ENCODE peak calls at places on chromosome 9, in four cellular contexts. T is NCI-H526, H is A172, L is NAMALWA. Y is an unnamed sample.

GRCh38 chr9:107223381-107223780 is 59.7 kb upstream of the RAD23B start:
- DNase-seq in L (no peak), T (no peak), H (no peak), Y (peak; percentile 6)

GRCh38 chr9:93431498-93432105 is 19.9 kb upstream of the FAM120A start:
- DNase-seq in H (no peak), T (no peak), L (no peak), Y (no peak)

GRCh38 chr9:98949565-98949964 is 5.9 kb downstream of the COL15A1 start:
- DNase-seq in L (no peak), T (no peak), H (no peak), Y (no peak)

GRCh38 chr9:130450344-130451003 is 5.7 kb downstream of the ASS1 start:
- DNase-seq in L (no peak), T (no peak), H (no peak), Y (no peak)

GRCh38 chr9:22111871-22112247 is 102.8 kb upstream of the CDKN2B start:
- DNase-seq in T (no peak), H (no peak), L (no peak), Y (no peak)

GRCh38 chr9:110599468-110599867 is 19.9 kb upstream of the SVEP1 start:
- DNase-seq in H (no peak), T (no peak), L (no peak), Y (no peak)

GRCh38 chr9:84261082-84261746 is 79.3 kb downstream of the SLC28A3 start:
- DNase-seq in H (peak; percentile 80), L (peak; percentile 61), T (peak; percentile 23), Y (peak; percentile 83)

GRCh38 chr9:13278023-13278367 is 1.5 kb downstream of the MPDZ start:
- DNase-seq in H (peak; percentile 34), T (no peak), L (no peak), Y (no peak)

GRCh38 chr9:12464910-12465512 is 228.2 kb upstream of the TYRP1 start:
- DNase-seq in H (peak; percentile 17), T (no peak), L (peak; percentile 62), Y (peak; percentile 76)

GRCh38 chr9:129569506-129570449 is 51.1 kb downstream of the C9orf50 start:
- DNase-seq in L (no peak), T (peak; percentile 18), H (peak; percentile 41), Y (peak; percentile 45)

GRCh38 chr9:98708933-98709911 is at the start of gene GABBR2:
- DNase-seq in H (no peak), L (no peak), T (no peak), Y (no peak)

GRCh38 chr9:98341157-98342102 is 86.0 kb upstream of the TBC1D2 start:
- DNase-seq in T (no peak), H (no peak), L (no peak), Y (no peak)

GRCh38 chr9:121192959-121193645 is 8.6 kb downstream of the RAB14 start:
- DNase-seq in H (no peak), T (no peak), L (peak; percentile 44), Y (peak; percentile 57)

GRCh38 chr9:71796368-71796767 is 28.1 kb upstream of the CEMIP2 start:
- DNase-seq in L (peak; percentile 36), H (no peak), T (no peak), Y (peak; percentile 55)

GRCh38 chr9:123360161-123361085 is 4.4 kb downstream of the CRB2 start:
- DNase-seq in T (peak; percentile 43), H (no peak), L (peak; percentile 77), Y (peak; percentile 84)

GRCh38 chr9:98185611-98186171 is 6.7 kb downstream of the CORO2A start:
- DNase-seq in T (no peak), H (no peak), L (no peak), Y (no peak)

GRCh38 chr9:109990541-109990940 is 210.5 kb downstream of the PALM2AKAP2 start:
- DNase-seq in H (no peak), T (no peak), L (no peak), Y (no peak)

GRCh38 chr9:249025-249424 is 34.4 kb downstream of the DOCK8 start:
- DNase-seq in H (peak; percentile 72), T (no peak), L (no peak), Y (no peak)

GRCh38 chr9:31119882-31120481 is 1264.5 kb upstream of the ACO1 start:
- DNase-seq in H (peak; percentile 49), L (peak; percentile 64), T (no peak), Y (peak; percentile 68)

GRCh38 chr9:120924698-120925534 is 1.7 kb downstream of the TRAF1 start:
- DNase-seq in H (no peak), L (no peak), T (no peak), Y (no peak)

GRCh38 chr9:116115731-116116353 is 37.7 kb upstream of the PAPPA start:
- DNase-seq in L (no peak), T (no peak), H (no peak), Y (no peak)

GRCh38 chr9:94944623-94945022 is 218.1 kb downstream of the AOPEP start:
- DNase-seq in L (no peak), T (no peak), H (no peak), Y (no peak)